ENCODE peak calls at places on chromosomes 13 and 19, in seven cellular contexts. T, W, F, B, I, U and P are unnamed samples. For H3K4me1, the result is how much of the 10 kb centered on the place peaks cover.

GRCh38 chr19:15640294-15640903 is at the start of gene CYP4F3:
- DNase-seq in W (no peak), F (no peak), T (no peak), B (peak), I (no peak), U (peak), P (peak)

GRCh38 chr13:53321301-53321700 is 292.7 kb downstream of the OLFM4 start:
- DNase-seq in F (no peak), B (no peak), T (no peak), W (no peak), I (no peak), U (no peak), P (no peak)

GRCh38 chr13:28739376-28739775 is 20.6 kb upstream of the SLC46A3 start:
- DNase-seq in U (no peak), W (no peak), B (no peak), T (no peak), I (no peak), F (no peak), P (no peak)

GRCh38 chr13:84658881-84659661 is 776.8 kb upstream of the SLITRK1 start:
- DNase-seq in W (no peak), U (no peak), F (no peak), B (no peak), I (no peak), T (no peak), P (no peak)

GRCh38 chr19:39276740-39277139 is 8.5 kb downstream of the IFNL2 start:
- DNase-seq in W (no peak), F (no peak), B (no peak), T (no peak), U (no peak), I (no peak), P (no peak)

GRCh38 chr13:94988654-94989053 is 276.3 kb upstream of the SOX21 start:
- DNase-seq in F (peak), T (no peak), U (no peak), W (peak), B (peak), I (no peak), P (no peak)

GRCh38 chr19:30131246-30131645 is 189.2 kb downstream of the URI1 start:
- DNase-seq in T (no peak), I (no peak), B (no peak), F (no peak), W (no peak), U (no peak), P (no peak)

GRCh38 chr13:21549633-21550032 is 54.3 kb downstream of the MICU2 start:
- DNase-seq in U (no peak), I (no peak), F (no peak), B (no peak), T (no peak), W (no peak), P (no peak)

GRCh38 chr19:12769689-12770088 is 5.7 kb downstream of the HOOK2 start:
- DNase-seq in T (no peak), U (no peak), W (peak), I (no peak), F (no peak), B (no peak), P (peak)

GRCh38 chr13:94646904-94647303 is 45.2 kb downstream of the GPR180 start:
- DNase-seq in W (no peak), F (no peak), I (no peak), T (no peak), U (no peak), B (no peak), P (no peak)

GRCh38 chr13:113582841-113583631 is 1.5 kb upstream of the TFDP1 start:
- DNase-seq in T (no peak), W (no peak), B (no peak), U (no peak), I (no peak), F (no peak), P (peak)

GRCh38 chr19:53873451-53874383 is 6.0 kb downstream of the MYADM start:
- DNase-seq in T (no peak), I (no peak), W (no peak), F (no peak), U (no peak), B (no peak), P (no peak)
- H3K4me1 ChIP-seq in T (under half), I (under half), W (under half), F (under half), U (under half), B (under half), P (under half)

GRCh38 chr13:111171629-111172028 is 56.5 kb downstream of the ARHGEF7 start:
- DNase-seq in W (no peak), T (no peak), F (no peak), U (no peak), I (no peak), B (no peak), P (no peak)

GRCh38 chr13:111175372-111175771 is 60.3 kb downstream of the ARHGEF7 start:
- DNase-seq in W (peak), B (no peak), F (no peak), T (no peak), I (no peak), U (no peak), P (no peak)

GRCh38 chr13:111176421-111176820 is 61.3 kb downstream of the ARHGEF7 start:
- DNase-seq in F (no peak), B (no peak), T (no peak), I (no peak), U (no peak), W (no peak), P (no peak)

GRCh38 chr13:111175948-111176347 is 60.8 kb downstream of the ARHGEF7 start:
- DNase-seq in B (no peak), W (no peak), U (no peak), T (no peak), I (no peak), F (no peak), P (no peak)

DNA sequence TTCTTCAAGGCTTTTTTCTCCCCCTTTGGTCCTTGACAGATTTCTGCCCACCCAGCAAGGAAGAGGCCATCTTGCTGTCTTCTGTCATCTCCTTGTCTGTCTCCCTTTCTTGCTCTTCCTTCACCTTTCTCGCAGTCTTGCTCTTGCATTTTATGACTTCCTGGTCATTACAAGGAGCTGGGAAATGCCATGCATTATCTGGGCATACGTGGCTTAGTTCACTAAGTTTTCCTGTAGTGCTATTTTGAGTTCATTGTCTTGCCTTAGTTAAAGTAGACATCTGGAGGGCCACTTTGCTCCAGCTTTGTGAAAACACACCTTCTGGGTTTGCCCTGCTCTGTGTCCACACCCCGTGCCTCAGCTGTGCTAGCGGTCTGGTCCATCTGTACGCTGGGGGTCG is 59.3 kb downstream of the ARHGEF7 start:
- DNase-seq in F (peak), I (no peak), U (no peak), B (no peak), T (no peak), W (no peak), P (no peak)
- H3K4me1 ChIP-seq in F (under half), I (under half), U (under half), B (under half), T (under half), W (under half), P (under half)

DNA sequence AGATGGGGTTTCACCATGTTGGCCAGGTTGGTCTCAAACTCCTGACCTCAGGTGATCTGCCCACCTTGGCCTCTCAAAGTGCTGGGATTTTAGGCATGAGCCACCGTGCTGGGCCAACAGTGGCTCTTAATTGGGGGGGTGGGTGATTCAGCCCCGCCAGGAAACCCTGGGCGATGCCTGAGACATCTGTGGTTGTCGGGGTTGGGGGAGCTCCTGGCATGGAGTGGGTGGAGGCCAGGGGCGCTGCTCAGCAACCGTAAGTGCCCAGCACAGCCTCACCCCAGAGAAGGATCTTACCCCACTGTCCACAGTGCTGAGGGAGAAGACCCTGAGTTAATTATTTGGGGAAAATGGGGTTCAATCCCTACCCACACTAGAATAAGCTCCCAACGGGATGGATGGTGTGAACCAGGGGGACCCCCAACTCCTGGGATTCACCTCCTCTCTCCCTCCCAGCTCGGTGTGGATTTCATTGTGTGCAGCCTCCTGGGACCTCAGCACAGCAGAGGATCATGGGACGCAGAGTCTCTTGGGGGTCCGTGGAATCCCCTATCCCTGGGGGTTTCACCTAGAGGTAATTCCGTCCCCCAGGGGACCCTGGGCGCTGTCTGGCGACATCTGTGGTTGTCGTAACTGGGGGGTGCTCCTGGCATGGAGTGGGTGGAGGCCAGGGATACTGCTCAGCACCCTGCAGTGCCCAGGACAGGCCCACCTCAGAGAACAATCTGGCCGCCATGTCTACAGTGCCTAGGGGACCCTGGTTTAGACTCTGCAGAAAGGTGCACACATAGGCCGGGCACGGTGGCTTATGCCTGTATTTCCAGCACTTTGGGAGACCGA is 68.9 kb downstream of the GADD45B start:
- DNase-seq in T (no peak), F (no peak), I (no peak), W (no peak), U (no peak), B (no peak), P (no peak)
- H3K4me1 ChIP-seq in T (half or more), F (half or more), I (half or more), W (under half), U (half or more), B (under half), P (under half)

DNA sequence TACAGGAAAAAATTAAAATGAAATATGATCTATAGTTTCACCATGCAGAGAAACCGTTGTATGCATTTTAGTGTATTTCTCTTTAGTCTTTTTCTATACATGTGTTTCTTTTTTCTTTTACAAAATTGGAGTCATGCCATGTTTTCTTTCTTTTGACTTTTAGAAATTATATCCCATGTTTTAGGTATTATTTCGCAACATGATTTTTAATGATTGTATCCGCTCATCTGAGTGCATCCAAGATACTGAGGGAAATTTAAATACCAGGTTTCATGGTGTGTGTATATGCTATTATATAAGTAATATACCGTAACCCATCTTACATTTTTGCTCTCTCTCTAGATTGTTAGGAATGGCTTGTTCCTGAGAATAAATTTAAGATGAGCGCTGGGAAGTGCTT is 82.3 kb downstream of the GPR12 start:
- DNase-seq in I (no peak), B (no peak), T (no peak), W (no peak), F (no peak), U (no peak), P (no peak)
- H3K4me1 ChIP-seq in I (under half), B (under half), T (under half), W (under half), F (under half), U (under half), P (under half)

GRCh38 chr13:110001622-110002275 is 215.4 kb upstream of the IRS2 start:
- DNase-seq in U (no peak), I (no peak), F (no peak), B (no peak), W (no peak), T (no peak), P (no peak)
- H3K4me1 ChIP-seq in U (under half), I (under half), F (under half), B (under half), W (under half), T (under half), P (under half)

GRCh38 chr13:48246097-48246496 is 13.1 kb downstream of the ITM2B start:
- DNase-seq in T (no peak), U (no peak), W (no peak), F (no peak), B (no peak), I (no peak), P (no peak)
- H3K4me1 ChIP-seq in T (under half), U (under half), W (under half), F (under half), B (under half), I (under half), P (under half)

GRCh38 chr13:99044764-99045163 is 66.9 kb upstream of the DOCK9 start:
- DNase-seq in T (no peak), F (no peak), B (no peak), I (no peak), W (no peak), U (no peak), P (no peak)

GRCh38 chr13:99043700-99044300 is 65.9 kb upstream of the DOCK9 start:
- DNase-seq in F (no peak), T (no peak), U (no peak), W (no peak), I (no peak), B (no peak), P (no peak)

GRCh38 chr13:99041788-99042187 is 63.9 kb upstream of the DOCK9 start:
- DNase-seq in F (no peak), U (no peak), I (no peak), W (no peak), T (no peak), B (no peak), P (no peak)

GRCh38 chr13:99041337-99041736 is 63.5 kb upstream of the DOCK9 start:
- DNase-seq in W (no peak), F (no peak), U (no peak), I (no peak), T (no peak), B (no peak), P (no peak)

GRCh38 chr13:99042851-99043250 is 65.0 kb upstream of the DOCK9 start:
- DNase-seq in W (no peak), U (no peak), F (no peak), I (no peak), B (no peak), T (no peak), P (no peak)
- H3K4me1 ChIP-seq in W (under half), U (under half), F (under half), I (under half), B (under half), T (under half), P (under half)

GRCh38 chr13:42280537-42280936 is 8.6 kb downstream of the AKAP11 start:
- DNase-seq in F (no peak), I (no peak), B (no peak), T (no peak), U (no peak), W (no peak), P (no peak)
- H3K4me1 ChIP-seq in F (under half), I (under half), B (under half), T (under half), U (under half), W (under half), P (under half)

GRCh38 chr19:18397242-18398202 is at the start of gene LRRC25:
- DNase-seq in I (no peak), B (no peak), F (no peak), U (no peak), T (no peak), W (peak), P (no peak)

GRCh38 chr19:18399008-18399407 is 1.6 kb upstream of the LRRC25 start:
- DNase-seq in U (peak), F (no peak), W (no peak), I (no peak), B (no peak), T (no peak), P (peak)

GRCh38 chr19:18396471-18397241 is 766 bp downstream of the LRRC25 start:
- DNase-seq in U (no peak), I (no peak), W (no peak), B (no peak), F (no peak), T (no peak), P (no peak)

GRCh38 chr19:18406749-18407148 is 9.3 kb upstream of the LRRC25 start:
- DNase-seq in T (no peak), B (no peak), U (no peak), W (no peak), I (no peak), F (no peak), P (no peak)

GRCh38 chr19:18401580-18402112 is 4.2 kb upstream of the LRRC25 start:
- DNase-seq in W (peak), T (no peak), I (no peak), B (no peak), F (no peak), U (no peak), P (peak)
- H3K4me1 ChIP-seq in W (under half), T (under half), I (under half), B (under half), F (under half), U (under half), P (under half)

GRCh38 chr19:18607222-18608101 is 863 bp upstream of the CRLF1 start:
- DNase-seq in B (no peak), F (no peak), U (no peak), T (no peak), W (peak), I (no peak), P (no peak)
- H3K4me1 ChIP-seq in B (under half), F (under half), U (under half), T (under half), W (under half), I (under half), P (under half)